ENCODE peak calls at places on chromosomes 12 and 14, in six cellular contexts. A is HCT116, I is HepG2, W is GM12878, E is K562, Q is H1. V is an unnamed sample.

GRCh38 chr14:99506269-99506668 is 25.1 kb downstream of the CCNK start:
- DNase-seq in A (no peak), I (no peak), W (no peak), E (no peak), Q (no peak), V (no peak)

GRCh38 chr12:106629797-106630669 is 47.2 kb downstream of the RFX4 start:
- DNase-seq in A (no peak), I (no peak), W (no peak), E (no peak), Q (no peak), V (no peak)

GRCh38 chr12:128830505-128830893 is 6.7 kb upstream of the SLC15A4 start:
- DNase-seq in A (no peak), I (no peak), W (peak), E (no peak), Q (no peak), V (no peak)

GRCh38 chr14:85332401-85332800 is 197.5 kb upstream of the FLRT2 start:
- DNase-seq in A (no peak), I (no peak), W (no peak), E (no peak), Q (no peak), V (no peak)

GRCh38 chr14:70622111-70622712 is 19.5 kb upstream of the TTC9 start:
- DNase-seq in A (peak), I (peak), W (no peak), E (peak), Q (no peak), V (peak)

GRCh38 chr12:100578923-100579322 is 5.4 kb downstream of the GAS2L3 start:
- DNase-seq in A (no peak), I (peak), W (no peak), E (no peak), Q (no peak), V (no peak)

GRCh38 chr12:33111850-33112249 is 215.3 kb upstream of the PKP2 start:
- DNase-seq in A (no peak), I (no peak), W (no peak), E (no peak), Q (no peak), V (peak)

GRCh38 chr14:75184039-75184438 is 7.6 kb upstream of the TMED10 start:
- DNase-seq in A (no peak), I (no peak), W (no peak), E (no peak), Q (no peak), V (no peak)

GRCh38 chr14:50045039-50045711 is 71.2 kb downstream of the VCPKMT start:
- DNase-seq in A (no peak), I (peak), W (peak), E (no peak), Q (no peak), V (no peak)

GRCh38 chr12:42766754-42767153 is 177.2 kb upstream of the PRICKLE1 start:
- DNase-seq in A (no peak), I (no peak), W (no peak), E (no peak), Q (no peak), V (no peak)

GRCh38 chr14:43540948-43541347 is 966.1 kb downstream of the FSCB start:
- DNase-seq in A (no peak), I (peak), W (no peak), E (no peak), Q (peak), V (peak)

GRCh38 chr14:76203086-76204001 is 51.6 kb downstream of the GPATCH2L start:
- DNase-seq in A (no peak), I (no peak), W (peak), E (no peak), Q (peak), V (no peak)

GRCh38 chr14:96162741-96163140 is 41.9 kb upstream of the BDKRB2 start:
- DNase-seq in A (no peak), I (no peak), W (no peak), E (no peak), Q (no peak), V (no peak)

GRCh38 chr12:4855121-4855924 is 54.4 kb upstream of the KCNA1 start:
- DNase-seq in A (peak), I (peak), W (peak), E (peak), Q (peak), V (peak)

GRCh38 chr14:99726538-99727095 is 42.5 kb downstream of the CYP46A1 start:
- DNase-seq in A (no peak), I (no peak), W (no peak), E (no peak), Q (no peak), V (no peak)

GRCh38 chr14:85601246-85601645 is 71.3 kb downstream of the FLRT2 start:
- DNase-seq in A (no peak), I (no peak), W (no peak), E (no peak), Q (no peak), V (no peak)

GRCh38 chr12:47867496-47867941 is 37.3 kb downstream of the VDR start:
- DNase-seq in A (no peak), I (no peak), W (no peak), E (peak), Q (no peak), V (no peak)

GRCh38 chr14:30525833-30526232 is 33.1 kb upstream of the G2E3 start:
- DNase-seq in A (no peak), I (no peak), W (no peak), E (no peak), Q (no peak), V (no peak)

GRCh38 chr12:94867066-94867855 is 136.2 kb downstream of the NDUFA12 start:
- DNase-seq in A (no peak), I (no peak), W (no peak), E (no peak), Q (no peak), V (no peak)

GRCh38 chr12:47189753-47190152 is 110.0 kb upstream of the AMIGO2 start:
- DNase-seq in A (no peak), I (no peak), W (no peak), E (no peak), Q (no peak), V (peak)

GRCh38 chr14:55807059-55807499 is 227.1 kb downstream of the KTN1 start:
- DNase-seq in A (peak), I (peak), W (no peak), E (peak), Q (no peak), V (no peak)

GRCh38 chr12:106747973-106748436 is 26.5 kb upstream of the RIC8B start:
- DNase-seq in A (no peak), I (no peak), W (no peak), E (no peak), Q (no peak), V (no peak)

GRCh38 chr12:68119250-68119649 is 40.3 kb downstream of the IFNG start:
- DNase-seq in A (no peak), I (no peak), W (no peak), E (no peak), Q (no peak), V (no peak)

GRCh38 chr12:31491819-31492598 is 98.9 kb downstream of the DENND5B start:
- DNase-seq in A (peak), I (peak), W (no peak), E (no peak), Q (no peak), V (no peak)

DNA sequence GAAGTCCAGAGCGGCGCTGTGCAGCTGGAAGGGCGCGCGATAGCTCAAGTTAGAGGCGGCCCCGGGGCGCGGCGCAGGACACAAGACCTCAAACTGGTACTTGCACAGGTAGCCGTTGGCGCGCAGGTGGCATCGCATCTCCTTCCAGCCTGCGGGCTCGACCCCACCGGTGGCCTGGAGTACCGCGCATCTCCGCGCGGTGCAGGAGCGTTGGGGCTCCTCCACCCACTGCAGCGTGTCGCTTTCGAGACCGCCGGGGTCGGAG is 553 bp downstream of the CLEC14A start:
- DNase-seq in A (no peak), I (no peak), W (no peak), E (no peak), Q (no peak), V (peak)
- TF ChIP-seq MAX in A (no peak), I (no peak), W (no peak), E (no peak), Q (no peak), V (no peak)

DNA sequence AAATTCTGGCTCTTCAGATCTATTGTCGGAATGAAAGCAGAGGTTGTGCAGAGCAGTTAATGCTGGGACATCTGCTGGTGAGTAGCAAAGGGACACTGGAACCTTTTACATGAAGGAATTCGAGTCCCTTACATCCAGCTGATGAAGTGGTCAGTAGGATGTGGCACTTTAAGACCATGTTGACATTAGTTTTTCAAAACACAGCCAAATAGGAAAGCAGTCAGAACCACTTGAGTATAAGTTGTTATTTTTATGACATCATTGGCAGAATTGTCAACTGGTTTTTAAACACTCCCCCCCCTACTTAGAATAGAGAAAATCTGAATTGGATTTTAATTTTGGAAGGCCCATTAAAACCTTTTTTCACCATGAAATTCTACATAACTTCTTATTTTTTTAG is 46.8 kb upstream of the AMN start:
- DNase-seq in A (no peak), I (no peak), W (no peak), E (no peak), Q (no peak), V (no peak)
- TF ChIP-seq ATF3 in A (no peak), I (no peak), W (no peak), E (no peak), Q (no peak), V (no peak)

GRCh38 chr14:21668377-21668776 is 5.2 kb downstream of the OR4E1 start:
- DNase-seq in A (no peak), I (peak), W (no peak), E (no peak), Q (no peak), V (no peak)
- TF ChIP-seq MAX in A (no peak), I (no peak), W (no peak), E (no peak), Q (no peak), V (no peak)

GRCh38 chr12:98653866-98654493 is 8.9 kb downstream of the APAF1 start:
- DNase-seq in A (peak), I (peak), W (no peak), E (peak), Q (no peak), V (no peak)
- TF ChIP-seq ATF3 in A (no peak), I (no peak), W (no peak), E (no peak), Q (no peak), V (no peak)

GRCh38 chr12:108313609-108314331 is 25.3 kb downstream of the CMKLR1 start:
- DNase-seq in A (no peak), I (peak), W (no peak), E (peak), Q (no peak), V (no peak)
- TF ChIP-seq MAX in A (no peak), I (peak), W (no peak), E (no peak), Q (no peak), V (no peak)

DNA sequence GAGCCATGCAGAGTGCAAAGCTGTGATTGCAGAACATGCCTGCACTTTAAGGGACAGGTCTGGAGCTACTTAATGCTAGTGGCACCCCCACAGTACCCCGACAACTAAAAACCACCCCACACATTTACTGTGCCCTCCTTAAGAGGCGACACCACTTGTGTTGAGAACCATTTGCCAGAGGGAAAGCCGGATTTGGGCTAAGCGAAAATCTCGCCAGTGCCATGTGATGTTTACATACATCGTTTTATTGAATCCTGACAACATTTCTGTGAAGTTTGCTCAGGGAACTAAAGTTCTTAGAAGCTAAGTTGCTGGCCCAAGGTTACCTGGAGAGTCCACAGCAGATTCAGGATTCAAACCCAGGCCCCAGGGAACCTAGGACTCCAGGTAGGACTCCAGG is 119.0 kb upstream of the FKBP4 start:
- DNase-seq in A (no peak), I (no peak), W (no peak), E (no peak), Q (no peak), V (no peak)
- TF ChIP-seq ATF3 in A (no peak), I (no peak), W (no peak), E (no peak), Q (no peak), V (no peak)

DNA sequence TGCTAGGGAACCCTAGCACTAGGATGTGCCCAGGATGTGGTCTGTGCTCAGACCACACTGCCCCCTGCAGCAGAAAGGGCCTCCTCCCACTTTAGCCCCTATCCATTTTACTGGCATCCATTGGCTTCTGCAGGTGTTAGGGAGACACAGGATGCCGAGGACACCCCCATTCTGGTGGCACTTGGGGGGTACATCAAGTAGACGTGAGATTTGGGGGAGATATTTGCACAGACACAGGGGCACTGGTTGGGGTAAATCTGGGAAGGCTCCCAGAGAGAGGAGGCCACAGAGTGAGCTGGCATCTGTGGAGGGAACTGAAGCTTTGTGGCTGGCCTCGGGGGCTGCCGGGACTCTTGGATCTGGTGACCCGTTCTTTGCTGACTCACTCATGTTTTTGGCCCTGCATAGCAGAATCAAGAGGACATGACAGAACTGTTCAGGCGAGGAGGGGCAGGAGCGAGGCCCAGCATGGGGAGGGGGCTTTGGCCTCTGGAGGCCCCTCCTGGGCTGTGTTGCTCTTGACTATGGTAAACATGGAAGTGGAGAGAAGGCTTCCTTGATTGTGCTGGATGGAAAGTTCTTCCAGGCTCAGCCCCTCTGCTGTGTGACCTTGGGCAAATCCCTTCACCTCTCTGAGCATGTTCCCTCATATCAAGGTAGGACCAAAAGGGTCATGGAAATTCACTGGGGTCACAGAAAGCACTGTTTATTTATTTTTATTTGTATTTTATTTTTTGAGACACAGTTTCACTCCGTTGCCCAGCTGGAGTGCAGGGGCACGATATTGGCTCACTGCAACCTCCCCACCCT is 1.8 kb downstream of the PLBD2 start:
- DNase-seq in A (no peak), I (peak), W (no peak), E (no peak), Q (no peak), V (no peak)
- TF ChIP-seq MAX in A (no peak), I (no peak), W (no peak), E (no peak), Q (no peak), V (no peak)

V was measured in WTC11.